ENCODE peak calls at places on chromosomes 13 and 19, in four cellular contexts. P is heart left ventricle, L is psoas muscle, V is IMR-90. Z is an unnamed sample. For H3K27me3 and H3K4me1, the result is how much of the 10 kb centered on the place peaks cover.

GRCh38 chr13:19961924-19962323 is 3.4 kb downstream of the ZMYM2 start:
- DNase-seq in P (no peak), L (no peak), V (peak), Z (no peak)

GRCh38 chr13:28558126-28558525 is 63.2 kb upstream of the FLT1 start:
- DNase-seq in P (no peak), L (no peak), V (peak), Z (no peak)

GRCh38 chr13:49219647-49220034 is 497 bp upstream of the MLNR start:
- DNase-seq in P (no peak), L (no peak), V (no peak), Z (no peak)

GRCh38 chr19:495440-496332 is 600 bp upstream of the MADCAM1 start:
- DNase-seq in P (no peak), L (peak), V (peak), Z (no peak)

GRCh38 chr13:19852766-19853165 is 10.7 kb downstream of the ZMYM5 start:
- DNase-seq in P (no peak), L (no peak), V (no peak), Z (no peak)

GRCh38 chr19:3459322-3459881 is 20.9 kb downstream of the SMIM24 start:
- DNase-seq in P (peak), L (peak), V (peak), Z (peak)

GRCh38 chr13:61339054-61339621 is 76.5 kb downstream of the PCDH20 start:
- DNase-seq in P (no peak), L (peak), V (no peak), Z (no peak)

GRCh38 chr19:577439-578392 is 5.3 kb downstream of the BSG start:
- DNase-seq in P (no peak), L (no peak), V (no peak), Z (no peak)

GRCh38 chr19:52453324-52454094 is at the start of gene ZNF578:
- DNase-seq in P (peak), L (peak), V (peak), Z (peak)

GRCh38 chr13:53250272-53250875 is 221.8 kb downstream of the OLFM4 start:
- DNase-seq in P (no peak), L (no peak), V (peak), Z (no peak)

GRCh38 chr13:29503041-29503837 is 92.2 kb downstream of the SLC7A1 start:
- DNase-seq in P (no peak), L (peak), V (peak), Z (no peak)

GRCh38 chr13:61466280-61466679 is 50.6 kb upstream of the PCDH20 start:
- DNase-seq in P (no peak), L (no peak), V (no peak), Z (no peak)

GRCh38 chr19:19105365-19106060 is 32.8 kb downstream of the TMEM161A start:
- DNase-seq in P (peak), L (no peak), V (no peak), Z (no peak)

GRCh38 chr19:31500921-31501320 is 151.7 kb upstream of the TSHZ3 start:
- DNase-seq in P (no peak), L (no peak), V (no peak), Z (no peak)

GRCh38 chr19:36652958-36653357 is 13.7 kb downstream of the ZNF461 start:
- DNase-seq in P (no peak), L (no peak), V (no peak), Z (no peak)

GRCh38 chr19:56291857-56292256 is 19.3 kb downstream of the EDDM13 start:
- DNase-seq in P (no peak), L (no peak), V (no peak), Z (no peak)

GRCh38 chr19:9171393-9171991 is 7.3 kb upstream of the OR7D2 start:
- DNase-seq in P (no peak), L (no peak), V (no peak), Z (no peak)

GRCh38 chr13:88586263-88586662 is 915.1 kb downstream of the SLITRK5 start:
- DNase-seq in P (no peak), L (no peak), V (no peak), Z (no peak)
- TF ChIP-seq CTCF in P (no peak), L (no peak), V (no peak), Z (no peak)

DNA sequence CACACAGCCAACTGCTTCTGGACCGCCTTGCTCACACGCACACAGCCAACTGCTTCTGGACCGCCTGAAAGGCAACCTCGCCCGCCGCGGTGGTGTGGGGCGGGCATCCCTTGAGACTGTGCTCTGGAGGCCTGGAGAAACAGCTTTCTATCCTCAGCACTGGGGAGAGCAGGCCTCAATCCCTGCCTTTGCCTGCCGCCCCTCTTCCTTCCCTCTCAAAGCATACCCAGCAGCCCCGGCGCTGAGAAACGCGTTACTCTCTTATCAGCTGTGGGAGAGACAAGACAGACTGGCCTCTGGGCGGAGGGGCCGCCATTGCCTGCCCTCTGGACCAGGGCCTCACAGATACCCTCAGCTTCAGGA is 2.9 kb downstream of the LIPE start:
- DNase-seq in P (no peak), L (no peak), V (no peak), Z (no peak)
- H3K27me3 ChIP-seq in P (under half), L (under half), V (under half), Z (under half)

DNA sequence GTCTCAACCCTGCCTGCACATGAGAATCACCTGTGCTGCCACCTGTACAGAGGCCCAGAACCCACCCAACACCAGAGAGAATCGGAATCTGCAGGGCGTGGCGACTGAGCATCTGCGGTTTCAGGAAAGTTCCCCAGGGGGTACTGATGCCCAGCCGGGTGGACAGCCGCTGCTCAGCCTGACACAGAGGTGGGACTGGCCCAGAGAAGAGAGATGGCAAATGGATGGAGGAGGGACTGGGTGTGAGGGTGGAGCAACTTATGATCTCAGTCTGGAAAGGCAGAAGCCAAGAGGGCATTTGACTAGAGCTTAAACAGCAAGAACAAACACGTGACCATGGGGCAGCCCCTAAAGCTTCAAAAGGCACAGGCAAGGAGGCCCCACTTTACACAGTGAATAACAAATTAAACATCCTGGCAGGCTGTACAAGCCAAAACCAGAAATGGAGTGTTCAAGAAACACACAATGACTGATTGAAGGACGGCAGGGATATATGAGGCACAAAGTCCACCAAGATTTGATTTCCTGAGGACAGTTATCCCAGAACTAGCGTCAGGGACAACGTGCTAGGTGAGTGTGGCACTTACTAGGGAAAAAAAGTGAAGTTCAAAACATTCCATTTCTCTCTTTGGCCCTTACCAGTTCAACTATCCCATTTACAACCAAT is 3.1 kb downstream of the RANBP3 start:
- DNase-seq in P (no peak), L (no peak), V (peak), Z (no peak)
- H3K4me1 ChIP-seq in P (half or more), L (under half), V (under half), Z (half or more)

GRCh38 chr13:30744686-30745085 is 9.3 kb downstream of the ALOX5AP start:
- DNase-seq in P (no peak), L (no peak), V (no peak), Z (no peak)

GRCh38 chr13:30744056-30744684 is 8.8 kb downstream of the ALOX5AP start:
- DNase-seq in P (no peak), L (no peak), V (peak), Z (no peak)

GRCh38 chr13:30745917-30746686 is 10.8 kb downstream of the ALOX5AP start:
- DNase-seq in P (no peak), L (no peak), V (no peak), Z (no peak)

GRCh38 chr13:30742896-30743295 is 7.6 kb downstream of the ALOX5AP start:
- DNase-seq in P (no peak), L (no peak), V (no peak), Z (no peak)

GRCh38 chr13:30743319-30744055 is 8.1 kb downstream of the ALOX5AP start:
- DNase-seq in P (peak), L (peak), V (peak), Z (peak)
- TF ChIP-seq CTCF in P (no peak), L (no peak), V (peak), Z (no peak)

GRCh38 chr19:6767081-6767356 is 216 bp downstream of the SH2D3A start:
- DNase-seq in P (no peak), L (no peak), V (no peak), Z (no peak)
- H3K27me3 ChIP-seq in P (under half), L (under half), V (under half), Z (under half)

GRCh38 chr19:46351241-46352041 is 4.6 kb downstream of the PPP5C start:
- DNase-seq in P (peak), L (peak), V (peak), Z (peak)

GRCh38 chr19:46347985-46348384 is 1.1 kb downstream of the PPP5C start:
- DNase-seq in P (no peak), L (no peak), V (no peak), Z (no peak)

GRCh38 chr19:46349311-46349993 is 2.6 kb downstream of the PPP5C start:
- DNase-seq in P (no peak), L (no peak), V (no peak), Z (no peak)

GRCh38 chr19:46350029-46350757 is 3.3 kb downstream of the PPP5C start:
- DNase-seq in P (peak), L (no peak), V (no peak), Z (no peak)

DNA sequence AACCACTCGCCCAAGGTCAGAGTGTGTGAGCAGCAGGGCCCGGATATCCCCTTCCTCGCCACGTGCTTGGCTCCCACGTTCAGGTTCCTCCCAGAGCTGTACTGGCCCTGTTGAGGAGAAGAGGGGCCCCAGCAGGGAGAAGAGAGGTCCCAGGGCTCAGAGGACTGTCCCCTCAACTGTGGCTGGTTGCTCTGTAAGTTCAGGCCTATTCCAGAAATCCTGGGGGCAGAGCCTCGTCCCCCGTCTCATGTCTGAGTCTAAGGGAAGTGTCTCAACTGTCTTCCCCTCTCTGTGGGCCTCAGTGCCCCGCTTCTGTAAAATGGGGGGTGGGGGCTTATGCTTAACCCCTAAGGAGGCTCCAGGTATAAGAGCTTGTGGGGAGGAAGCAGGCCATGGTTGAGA is 3.9 kb downstream of the PPP5C start:
- DNase-seq in P (no peak), L (no peak), V (no peak), Z (no peak)
- H3K4me1 ChIP-seq in P (half or more), L (under half), V (under half), Z (under half)